ENCODE peak calls at places on chromosome 2, in five cellular contexts. I is stimulated activated CD8-positive, alpha-beta memory T cell treated with anti-CD3 and anti-CD28 coated beads, Interleukin-15, amount 100 ng/mL, for 1 hour; J is MM.1S; Q is gastrocnemius medialis; V is nephron progenitor cell. N is an unnamed sample.

GRCh38 chr2:109232909-109233308 is 103.9 kb downstream of the SH3RF3 start:
- DNase-seq in V (no peak), J (no peak), I (no peak), Q (no peak), N (no peak)

GRCh38 chr2:163551974-163552373 is 183.8 kb downstream of the FIGN start:
- DNase-seq in Q (no peak), I (no peak), V (no peak), J (no peak), N (no peak)

GRCh38 chr2:241666627-241667400 is 19.8 kb downstream of the DTYMK start:
- DNase-seq in J (no peak), V (peak; percentile 85), Q (no peak), I (no peak), N (no peak)

GRCh38 chr2:209331291-209331844 is 92.5 kb upstream of the MAP2 start:
- DNase-seq in V (no peak), I (no peak), Q (no peak), J (peak; percentile 44), N (no peak)

GRCh38 chr2:230824406-230824978 is 40.2 kb upstream of the ITM2C start:
- DNase-seq in I (peak; percentile 9), V (peak; percentile 66), J (peak; percentile 69), Q (peak; percentile 31), N (peak; percentile 53)

GRCh38 chr2:26712486-26713465 is 20.3 kb downstream of the KCNK3 start:
- DNase-seq in J (no peak), Q (no peak), I (no peak), V (no peak), N (no peak)

GRCh38 chr2:141767051-141767450 is 363.8 kb downstream of the LRP1B start:
- DNase-seq in J (no peak), Q (no peak), V (no peak), I (no peak), N (no peak)

GRCh38 chr2:106701134-106701994 is 184.6 kb downstream of the ST6GAL2 start:
- DNase-seq in Q (no peak), J (no peak), I (no peak), V (peak; percentile 12), N (no peak)

N was measured in mucosa of gallbladder.